ENCODE peak calls at places on chromosomes 3 and 15, in four cellular contexts. D is HL-60, U is GM12878, Q is K562. H is an unnamed sample.

GRCh38 chr3:129261850-129262249 is 12.4 kb downstream of the COPG1 start:
- DNase-seq in D (no peak), Q (no peak), U (no peak), H (no peak)

GRCh38 chr15:57395292-57395691 is 19.0 kb downstream of the CGNL1 start:
- DNase-seq in U (peak; percentile 13), Q (no peak), D (no peak), H (no peak)

GRCh38 chr15:41115652-41116115 is 396 bp downstream of the INO80 start:
- DNase-seq in Q (peak; percentile 91), D (peak; percentile 66), U (no peak), H (peak; percentile 50)

GRCh38 chr3:48633256-48633655 is 2.0 kb downstream of the SLC26A6 start:
- DNase-seq in D (no peak), Q (no peak), U (no peak), H (no peak)

GRCh38 chr3:133821767-133822638 is 16.4 kb downstream of the SRPRB start:
- DNase-seq in Q (peak; percentile 26), U (no peak), D (no peak), H (no peak)

GRCh38 chr15:45378913-45379262 is 544 bp upstream of the GATM start:
- DNase-seq in U (no peak), D (no peak), Q (no peak), H (no peak)

GRCh38 chr15:66912001-66912400 is 153.4 kb upstream of the SMAD3 start:
- DNase-seq in Q (no peak), D (peak; percentile 88), U (no peak), H (no peak)

GRCh38 chr15:101006931-101007687 is 88.0 kb downstream of the LRRK1 start:
- DNase-seq in D (peak; percentile 76), U (peak; percentile 27), Q (peak; percentile 89), H (peak; percentile 49)

GRCh38 chr3:46538803-46539442 is 27.2 kb downstream of the LRRC2 start:
- DNase-seq in D (peak; percentile 91), U (peak; percentile 97), Q (no peak), H (peak; percentile 31)

GRCh38 chr3:8655387-8655835 is 10.8 kb upstream of the SSUH2 start:
- DNase-seq in U (no peak), Q (no peak), D (no peak), H (no peak)

GRCh38 chr3:47003461-47004368 is 24.2 kb downstream of the NBEAL2 start:
- DNase-seq in D (no peak), U (no peak), Q (no peak), H (peak; percentile 15)

GRCh38 chr15:60423540-60423939 is 25.8 kb upstream of the ANXA2 start:
- DNase-seq in U (no peak), Q (no peak), D (no peak), H (no peak)

GRCh38 chr3:50971487-50971924 is 296.8 kb downstream of the DOCK3 start:
- DNase-seq in D (peak; percentile 57), Q (peak; percentile 40), U (no peak), H (peak; percentile 32)

DNA sequence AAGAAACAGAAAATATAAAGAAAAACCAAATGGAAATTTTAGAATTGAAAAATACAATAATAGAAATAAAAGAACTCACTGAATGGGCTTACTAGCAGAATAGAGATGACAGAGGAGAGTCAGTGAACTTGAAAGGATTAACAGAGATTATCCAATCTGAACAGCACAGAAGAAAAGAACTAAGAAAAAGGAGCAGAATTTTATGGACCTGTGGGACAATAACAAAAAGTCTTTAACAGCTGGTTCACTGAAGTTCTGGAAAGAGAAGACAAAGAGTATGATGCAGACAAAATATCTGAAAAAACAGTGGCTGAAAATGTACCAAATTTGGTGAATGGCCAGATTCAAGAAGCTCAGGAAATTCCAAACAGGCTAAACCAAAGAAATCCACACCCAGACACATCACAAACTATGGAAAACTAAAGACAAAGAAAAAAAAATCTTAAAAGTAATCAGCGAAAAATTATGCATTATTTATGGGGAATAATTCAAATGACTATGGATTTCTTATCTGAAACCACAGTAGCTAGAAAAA is 9.7 kb upstream of the GNB5 start:
- DNase-seq in Q (no peak), U (no peak), D (no peak), H (no peak)
- TF ChIP-seq SPI1 in Q (no peak), U (no peak), D (no peak), H (no peak)

GRCh38 chr15:63121382-63122001 is at the start of gene LACTB:
- DNase-seq in Q (peak; percentile 88), U (peak; percentile 36), D (peak; percentile 84), H (peak; percentile 76)
- TF ChIP-seq SPI1 in Q (peak; percentile 46), U (no peak), D (peak; percentile 41), H (peak; percentile 28)

GRCh38 chr3:59210260-59210659 is 160.4 kb upstream of the CFAP20DC start:
- DNase-seq in Q (no peak), D (no peak), U (no peak), H (no peak)

DNA sequence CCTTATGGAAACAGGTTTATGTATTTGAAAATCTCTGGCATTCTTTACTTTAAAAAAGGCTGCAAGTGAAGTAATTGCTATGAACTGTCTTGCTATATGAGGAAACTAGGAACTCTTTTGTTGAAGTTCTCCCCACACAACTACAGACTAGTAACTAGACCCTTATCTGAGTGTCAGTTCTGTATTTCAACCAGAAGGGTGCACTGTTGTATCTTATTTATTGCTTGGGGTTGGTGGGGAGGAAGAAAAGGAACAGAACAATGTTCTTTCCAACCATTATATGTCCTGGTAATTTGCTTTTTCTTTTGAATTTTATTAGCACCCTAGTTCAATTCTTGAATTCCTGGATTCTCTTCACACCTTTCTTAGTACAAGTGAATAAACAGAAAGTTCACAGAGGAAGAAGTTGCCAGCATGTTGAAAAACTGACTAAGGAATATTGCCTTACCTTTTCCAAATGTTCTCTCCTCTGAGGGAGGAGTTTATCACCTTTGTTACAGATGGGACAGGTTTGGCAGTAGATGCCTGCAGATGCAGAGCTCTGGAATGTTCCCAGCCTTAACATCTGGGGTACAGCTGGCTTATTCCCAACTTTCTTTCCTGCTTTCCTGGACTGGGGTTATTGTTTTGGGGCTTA is 162.4 kb upstream of the CFAP20DC start:
- DNase-seq in Q (peak; percentile 30), D (peak; percentile 7), U (peak; percentile 19), H (peak; percentile 17)
- TF ChIP-seq SPI1 in Q (no peak), D (no peak), U (no peak), H (no peak)

DNA sequence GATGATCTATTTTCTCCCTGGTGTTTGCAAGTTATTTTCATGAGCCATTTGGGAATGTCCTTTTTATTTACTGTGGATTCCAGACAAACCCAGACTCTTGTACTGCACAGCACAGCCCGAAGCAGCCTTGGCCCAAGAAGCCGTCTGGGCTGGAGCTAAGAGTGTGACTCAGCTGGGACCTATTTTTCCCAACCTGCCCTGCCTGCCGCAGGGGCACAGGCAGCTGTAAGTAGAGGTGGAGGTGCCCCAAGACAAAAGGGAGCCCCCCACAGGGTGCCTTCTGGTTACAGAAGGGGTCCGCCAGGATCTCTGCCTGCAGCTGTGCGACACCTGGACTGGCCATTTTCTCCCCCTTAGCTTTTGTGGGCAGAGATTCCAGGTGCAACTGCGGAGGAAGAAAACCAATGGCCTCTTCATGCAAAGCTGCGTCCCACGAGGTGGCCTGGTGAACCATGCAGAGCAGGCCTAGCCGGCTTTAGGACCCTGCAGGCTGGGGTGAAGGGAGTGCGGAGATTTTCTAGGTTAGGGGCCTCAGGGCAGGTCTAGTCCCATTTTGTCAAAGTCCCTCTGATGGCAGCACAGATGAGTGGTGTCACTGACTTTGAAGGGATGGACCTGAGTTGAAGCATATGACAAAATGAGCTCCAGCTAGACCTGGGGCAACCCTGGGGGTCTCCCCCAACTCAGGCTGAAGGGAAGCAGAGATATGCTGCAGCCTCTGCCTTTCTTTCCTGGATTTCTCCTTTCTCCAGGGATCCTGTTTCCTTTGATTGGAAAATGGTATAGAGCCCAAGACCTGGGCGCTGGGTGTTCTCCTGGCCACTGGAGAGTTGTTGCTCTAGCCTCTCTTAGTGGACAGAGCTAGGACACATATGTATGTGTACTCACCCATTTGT is 131.2 kb downstream of the KLF13 start:
- DNase-seq in D (no peak), Q (no peak), U (no peak), H (no peak)
- TF ChIP-seq SPI1 in D (no peak), Q (no peak), U (no peak), H (no peak)

GRCh38 chr15:32642667-32643425 is 1.3 kb downstream of the SCG5 start:
- DNase-seq in U (no peak), D (no peak), Q (no peak), H (no peak)
- TF ChIP-seq SPI1 in U (no peak), D (no peak), Q (no peak), H (no peak)

GRCh38 chr3:150868282-150868681 is 37.0 kb downstream of the MINDY4B start:
- DNase-seq in U (no peak), Q (no peak), D (no peak), H (no peak)

GRCh38 chr3:150874666-150875219 is 30.5 kb downstream of the MINDY4B start:
- DNase-seq in Q (no peak), U (no peak), D (no peak), H (no peak)

GRCh38 chr3:150875548-150875947 is 29.7 kb downstream of the MINDY4B start:
- DNase-seq in Q (no peak), D (peak; percentile 8), U (no peak), H (peak; percentile 17)

GRCh38 chr3:150870406-150870805 is 34.8 kb downstream of the MINDY4B start:
- DNase-seq in D (no peak), Q (no peak), U (no peak), H (no peak)

GRCh38 chr3:150871192-150871591 is 34.0 kb downstream of the MINDY4B start:
- DNase-seq in U (no peak), D (no peak), Q (no peak), H (no peak)
- TF ChIP-seq SPI1 in U (no peak), D (no peak), Q (no peak), H (no peak)

GRCh38 chr3:68007621-68008226 is 353.3 kb upstream of the SUCLG2 start:
- DNase-seq in U (no peak), Q (no peak), D (no peak), H (no peak)

GRCh38 chr3:68009865-68010264 is 355.5 kb upstream of the SUCLG2 start:
- DNase-seq in U (no peak), D (no peak), Q (no peak), H (no peak)
- TF ChIP-seq SPI1 in U (no peak), D (no peak), Q (no peak), H (no peak)

H was measured in GM12891.